ENCODE peak calls at places on chromosomes 7 and 10, in eight cellular contexts. R is heart left ventricle, O is AG04450, G is neural crest cell, I is mesothelial cell of epicardium, A is body of pancreas, Y is type B pancreatic cell, C is brain microvascular endothelial cell. S is an unnamed sample.

GRCh38 chr7:134690016-134690415 is 43.4 kb downstream of the BPGM start:
- DNase-seq in R (peak), O (peak), G (no peak), I (no peak), A (no peak), Y (no peak), C (peak), S (no peak)

GRCh38 chr10:132477398-132478340 is 59.9 kb upstream of the INPP5A start:
- DNase-seq in R (no peak), O (no peak), G (no peak), I (no peak), A (peak), Y (no peak), C (no peak), S (no peak)

GRCh38 chr7:140683657-140684056 is 10.9 kb downstream of the ADCK2 start:
- DNase-seq in R (no peak), O (no peak), G (peak), I (no peak), A (no peak), Y (no peak), C (no peak), S (no peak)

GRCh38 chr10:110170142-110170887 is 37.1 kb upstream of the MXI1 start:
- DNase-seq in R (peak), O (no peak), G (no peak), I (no peak), A (no peak), Y (peak), C (no peak), S (no peak)

GRCh38 chr10:22315455-22316285 is 518 bp upstream of the COMMD3 start:
- DNase-seq in R (no peak), O (no peak), G (no peak), I (no peak), A (no peak), Y (peak), C (no peak), S (no peak)

GRCh38 chr10:89283988-89284475 is 17.8 kb upstream of the IFIT2 start:
- DNase-seq in R (peak), O (no peak), G (no peak), I (no peak), A (peak), Y (no peak), C (no peak), S (peak)

GRCh38 chr7:91212592-91212991 is 51.6 kb upstream of the FZD1 start:
- DNase-seq in R (peak), O (no peak), G (no peak), I (no peak), A (no peak), Y (no peak), C (peak), S (no peak)

GRCh38 chr7:76225379-76225778 is 23.7 kb downstream of the SRRM3 start:
- DNase-seq in R (no peak), O (no peak), G (peak), I (peak), A (no peak), Y (no peak), C (no peak), S (peak)

GRCh38 chr10:30013684-30014246 is 45.6 kb downstream of the JCAD start:
- DNase-seq in R (peak), O (no peak), G (no peak), I (no peak), A (peak), Y (no peak), C (no peak), S (no peak)

GRCh38 chr10:132641401-132641800 is 103.8 kb downstream of the INPP5A start:
- DNase-seq in R (no peak), O (no peak), G (no peak), I (no peak), A (peak), Y (no peak), C (no peak), S (no peak)

GRCh38 chr7:47254081-47255006 is 327.6 kb downstream of the TNS3 start:
- DNase-seq in R (peak), O (no peak), G (peak), I (peak), A (peak), Y (peak), C (peak), S (peak)

GRCh38 chr10:75400769-75401568 is 595 bp downstream of the ZNF503 start:
- DNase-seq in R (peak), O (no peak), G (peak), I (peak), A (peak), Y (peak), C (peak), S (peak)

GRCh38 chr10:77715081-77715480 is 77.5 kb upstream of the KCNMA1 start:
- DNase-seq in R (no peak), O (no peak), G (no peak), I (no peak), A (no peak), Y (no peak), C (no peak), S (peak)

GRCh38 chr10:22736134-22736533 is 21.8 kb upstream of the PIP4K2A start:
- DNase-seq in R (no peak), O (no peak), G (no peak), I (no peak), A (no peak), Y (no peak), C (peak), S (no peak)

GRCh38 chr7:17917842-17918241 is 22.5 kb downstream of the SNX13 start:
- DNase-seq in R (no peak), O (no peak), G (no peak), I (no peak), A (no peak), Y (no peak), C (no peak), S (no peak)

GRCh38 chr10:14822879-14823755 is 14.7 kb downstream of the CDNF start:
- DNase-seq in R (no peak), O (peak), G (no peak), I (no peak), A (peak), Y (no peak), C (peak), S (peak)

GRCh38 chr10:98664329-98665042 is 217.8 kb upstream of the HPS1 start:
- DNase-seq in R (no peak), O (no peak), G (no peak), I (no peak), A (no peak), Y (no peak), C (peak), S (peak)

GRCh38 chr10:89210794-89211425 is 3.8 kb upstream of the CH25H start:
- DNase-seq in R (no peak), O (no peak), G (no peak), I (no peak), A (no peak), Y (no peak), C (no peak), S (no peak)

GRCh38 chr7:1314021-1314907 is 81.6 kb downstream of the UNCX start:
- DNase-seq in R (no peak), O (no peak), G (no peak), I (peak), A (no peak), Y (no peak), C (no peak), S (no peak)

GRCh38 chr7:114413741-114414140 is 874 bp upstream of the FOXP2 start:
- DNase-seq in R (no peak), O (no peak), G (no peak), I (no peak), A (no peak), Y (no peak), C (no peak), S (no peak)

GRCh38 chr7:131724776-131725345 is 168.4 kb upstream of the PODXL start:
- DNase-seq in R (no peak), O (no peak), G (no peak), I (no peak), A (no peak), Y (peak), C (no peak), S (no peak)

GRCh38 chr7:140304071-140304799 is 94.1 kb downstream of the SLC37A3 start:
- DNase-seq in R (no peak), O (no peak), G (no peak), I (no peak), A (no peak), Y (no peak), C (no peak), S (no peak)

DNA sequence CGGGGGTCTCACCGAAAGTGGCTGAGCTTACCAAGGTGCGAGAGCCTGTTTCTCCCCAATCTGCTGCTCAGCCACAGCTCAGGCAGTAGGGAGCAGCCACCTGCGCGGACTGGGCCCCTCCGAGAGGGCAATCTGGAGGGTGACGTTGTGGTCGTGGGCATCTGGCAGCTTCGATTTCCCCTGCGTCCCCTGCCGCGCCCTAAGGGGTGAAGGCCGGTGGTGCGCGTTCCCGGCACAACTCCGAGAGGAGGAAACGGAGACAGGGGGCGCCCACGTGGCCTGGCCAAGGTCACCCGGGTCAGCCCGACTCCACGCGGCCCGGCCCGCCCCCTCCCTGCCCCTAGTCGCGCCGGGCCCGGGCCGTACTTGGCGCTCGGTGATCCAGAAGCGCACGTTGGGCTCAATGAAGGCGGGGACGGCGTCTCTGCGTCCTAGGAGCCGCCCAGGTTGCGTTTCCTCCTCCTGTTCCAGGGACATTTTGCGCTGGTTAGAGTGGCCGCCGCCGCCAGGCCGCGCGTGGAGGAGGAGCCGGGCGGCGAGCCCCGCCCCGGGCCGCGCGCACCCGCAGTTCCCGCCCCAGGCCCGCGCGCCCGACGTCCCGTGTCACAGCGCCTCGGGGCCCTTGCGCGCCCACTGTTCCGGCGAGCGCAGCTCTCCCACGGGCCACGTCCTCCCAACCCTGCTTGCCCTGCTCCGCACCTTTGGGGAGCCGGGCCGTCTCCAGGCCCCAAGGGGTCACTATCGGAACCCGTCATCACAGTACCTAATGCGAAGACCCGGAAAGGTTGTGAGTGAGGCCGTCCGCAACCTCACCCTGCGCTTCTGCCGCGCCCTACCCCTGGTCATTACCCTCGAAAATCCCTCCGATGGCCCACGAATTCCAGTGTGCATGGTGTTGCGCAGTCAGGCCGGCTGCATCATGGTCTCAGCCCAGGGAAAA is at the start of gene SFXN4:
- DNase-seq in R (peak), O (no peak), G (peak), I (peak), A (peak), Y (peak), C (peak), S (peak)
- TF ChIP-seq CTCF in R (no peak), O (no peak), G (no peak), I (no peak), A (no peak), Y (peak), C (no peak), S (no peak)

GRCh38 chr7:39754326-39755120 is 131.2 kb downstream of the RALA start:
- DNase-seq in R (no peak), O (no peak), G (no peak), I (no peak), A (no peak), Y (no peak), C (peak), S (no peak)
- TF ChIP-seq CTCF in R (no peak), O (peak), G (no peak), I (no peak), A (no peak), Y (no peak), C (no peak), S (no peak)

GRCh38 chr10:129881641-129882040 is 82.4 kb downstream of the EBF3 start:
- DNase-seq in R (no peak), O (no peak), G (no peak), I (no peak), A (no peak), Y (no peak), C (no peak), S (no peak)

GRCh38 chr10:129880191-129880590 is 83.9 kb downstream of the EBF3 start:
- DNase-seq in R (no peak), O (no peak), G (no peak), I (no peak), A (no peak), Y (no peak), C (no peak), S (no peak)

GRCh38 chr10:129875993-129876727 is 87.9 kb downstream of the EBF3 start:
- DNase-seq in R (no peak), O (no peak), G (no peak), I (no peak), A (no peak), Y (no peak), C (no peak), S (no peak)

GRCh38 chr10:129873351-129873750 is 90.7 kb downstream of the EBF3 start:
- DNase-seq in R (no peak), O (no peak), G (no peak), I (no peak), A (no peak), Y (no peak), C (no peak), S (no peak)

DNA sequence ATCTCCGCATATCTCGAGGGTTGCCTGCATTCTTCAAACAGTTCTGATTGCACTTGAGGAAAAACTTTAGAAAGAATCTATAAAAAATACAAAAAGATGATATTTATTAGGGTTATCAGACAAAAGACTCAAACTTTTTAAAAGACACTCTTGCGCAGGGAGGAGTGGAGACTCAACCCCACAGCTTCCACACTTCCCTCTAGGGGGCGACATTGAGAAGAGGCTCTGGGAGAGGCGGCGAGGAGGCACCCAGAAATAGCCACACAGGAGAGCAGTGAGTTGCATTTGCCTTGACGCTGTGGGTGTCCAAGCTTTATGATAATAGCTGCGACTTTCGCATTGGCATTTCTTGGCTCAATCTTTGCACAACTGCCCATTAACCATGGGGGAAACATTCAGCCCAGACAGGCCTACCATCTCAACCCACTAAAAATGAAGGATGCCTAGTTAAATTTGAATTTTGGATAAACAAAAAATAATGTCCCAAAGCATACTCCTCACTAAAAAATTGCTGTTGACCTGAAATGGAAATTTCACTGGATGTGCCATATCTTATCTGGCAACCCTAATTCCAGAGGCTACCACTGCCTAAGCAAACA is 86.2 kb downstream of the EBF3 start:
- DNase-seq in R (no peak), O (no peak), G (peak), I (no peak), A (no peak), Y (no peak), C (no peak), S (peak)
- TF ChIP-seq CTCF in R (peak), O (peak), G (peak), I (peak), A (peak), Y (peak), C (peak), S (no peak)

GRCh38 chr7:12674053-12674452 is 13.4 kb upstream of the ARL4A start:
- DNase-seq in R (no peak), O (no peak), G (no peak), I (no peak), A (no peak), Y (no peak), C (no peak), S (no peak)

GRCh38 chr7:12670071-12670729 is 17.2 kb upstream of the ARL4A start:
- DNase-seq in R (no peak), O (peak), G (no peak), I (no peak), A (no peak), Y (no peak), C (no peak), S (no peak)

GRCh38 chr7:12670759-12671545 is 16.5 kb upstream of the ARL4A start:
- DNase-seq in R (no peak), O (peak), G (no peak), I (no peak), A (no peak), Y (no peak), C (no peak), S (no peak)

DNA sequence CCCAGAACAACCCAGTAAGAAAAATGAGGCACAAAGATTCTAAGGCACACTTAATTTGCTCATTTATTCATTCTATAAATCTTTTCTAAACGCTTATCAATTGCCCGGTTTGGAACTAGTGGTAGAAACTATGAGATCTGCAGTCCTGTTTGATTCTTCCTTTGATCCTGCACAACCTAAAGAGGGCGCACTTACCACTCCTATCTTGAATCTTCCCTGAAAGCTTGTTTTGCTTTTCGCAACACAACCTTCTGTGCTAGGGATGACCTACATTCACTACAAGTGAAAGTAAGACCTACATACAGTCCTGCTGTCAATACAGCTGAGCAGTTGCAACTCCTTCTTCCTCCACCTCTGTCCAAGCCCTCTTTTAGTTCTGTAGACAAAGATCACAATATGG is 12.6 kb upstream of the ARL4A start:
- DNase-seq in R (no peak), O (no peak), G (no peak), I (no peak), A (peak), Y (no peak), C (peak), S (peak)
- TF ChIP-seq CTCF in R (peak), O (peak), G (peak), I (no peak), A (peak), Y (peak), C (peak), S (no peak)

GRCh38 chr7:31145339-31145738 is 93.2 kb downstream of the ADCYAP1R1 start:
- DNase-seq in R (no peak), O (no peak), G (no peak), I (no peak), A (no peak), Y (no peak), C (no peak), S (no peak)
- TF ChIP-seq CTCF in R (no peak), O (no peak), G (no peak), I (no peak), A (no peak), Y (no peak), C (no peak), S (peak)

GRCh38 chr7:44267719-44268413 is 57.5 kb downstream of the CAMK2B start:
- DNase-seq in R (no peak), O (no peak), G (no peak), I (no peak), A (no peak), Y (no peak), C (no peak), S (no peak)
- TF ChIP-seq CTCF in R (no peak), O (no peak), G (no peak), I (no peak), A (no peak), Y (no peak), C (no peak), S (no peak)

GRCh38 chr7:6278749-6279310 is 6.4 kb upstream of the CYTH3 start:
- DNase-seq in R (no peak), O (no peak), G (no peak), I (no peak), A (no peak), Y (no peak), C (no peak), S (no peak)
- TF ChIP-seq CTCF in R (no peak), O (no peak), G (no peak), I (no peak), A (no peak), Y (no peak), C (no peak), S (no peak)

GRCh38 chr7:29192811-29193210 is 1.8 kb upstream of the CHN2 start:
- DNase-seq in R (no peak), O (no peak), G (no peak), I (no peak), A (peak), Y (no peak), C (no peak), S (no peak)

GRCh38 chr7:29193316-29194205 is 1.0 kb upstream of the CHN2 start:
- DNase-seq in R (no peak), O (no peak), G (no peak), I (no peak), A (peak), Y (no peak), C (no peak), S (no peak)

GRCh38 chr7:29194206-29194593 is 375 bp upstream of the CHN2 start:
- DNase-seq in R (peak), O (no peak), G (peak), I (peak), A (peak), Y (peak), C (no peak), S (no peak)

GRCh38 chr7:29196191-29196590 is 1.6 kb downstream of the CHN2 start:
- DNase-seq in R (no peak), O (no peak), G (no peak), I (no peak), A (no peak), Y (no peak), C (no peak), S (no peak)

DNA sequence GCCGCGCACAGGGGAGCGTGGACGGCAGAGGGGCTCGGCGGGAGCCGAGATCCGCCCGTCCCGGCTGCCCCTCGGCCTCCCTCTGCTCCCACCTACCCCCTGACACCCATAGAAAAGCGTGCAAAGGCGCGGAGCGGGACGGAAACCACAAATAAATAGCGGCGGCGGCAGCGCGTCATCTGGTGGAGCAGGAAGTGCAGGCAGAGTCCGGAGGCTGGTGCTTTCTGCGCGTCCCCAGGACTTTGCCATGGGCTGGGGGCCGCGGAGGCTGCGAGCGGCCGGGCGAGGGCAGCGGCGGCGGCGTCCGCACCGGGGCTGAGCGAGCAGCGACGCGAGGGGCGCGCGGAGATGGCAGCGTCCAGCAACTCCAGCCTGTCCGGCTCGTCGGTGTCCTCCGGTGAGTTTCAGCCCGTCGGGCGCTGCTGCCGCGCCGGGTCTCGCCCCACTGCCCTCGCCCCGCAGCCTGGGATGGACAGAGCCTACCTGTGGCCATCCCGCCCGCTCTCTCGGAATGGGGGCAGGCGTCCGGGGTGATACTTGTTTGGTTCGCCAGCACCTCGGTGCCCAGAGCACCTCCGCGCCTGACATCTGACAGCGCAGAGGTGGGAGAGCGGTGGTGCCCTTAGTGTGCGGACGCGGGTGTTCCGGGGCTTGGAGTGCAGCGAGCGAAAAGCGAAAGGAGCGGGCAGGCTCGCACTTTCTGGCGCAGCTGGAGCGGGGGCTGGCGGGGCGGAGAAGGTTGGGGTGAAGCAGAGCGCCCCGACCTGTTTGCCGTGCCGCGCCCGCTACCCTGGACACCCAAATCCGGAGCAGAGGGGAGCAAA is at the start of gene CHN2:
- DNase-seq in R (peak), O (no peak), G (peak), I (peak), A (peak), Y (peak), C (peak), S (peak)
- TF ChIP-seq CTCF in R (no peak), O (no peak), G (no peak), I (no peak), A (no peak), Y (no peak), C (no peak), S (no peak)

GRCh38 chr10:84613336-84614021 is 285.1 kb downstream of the CCSER2 start:
- DNase-seq in R (peak), O (no peak), G (peak), I (no peak), A (peak), Y (no peak), C (peak), S (peak)
- TF ChIP-seq CTCF in R (peak), O (peak), G (peak), I (no peak), A (peak), Y (peak), C (peak), S (peak)

S was measured in Calu3.